ENCODE peak calls at places on chromosomes 3 and 15, in eight cellular contexts. F, Y, D, C, I, S, X and W are unnamed samples.

GRCh38 chr15:48046813-48047483 is 73.8 kb upstream of the SLC24A5 start:
- DNase-seq in F (peak; percentile 18), Y (no peak), D (no peak), C (no peak), I (no peak), S (no peak), X (no peak), W (no peak)

GRCh38 chr3:138470687-138471086 is 36.3 kb downstream of the ESYT3 start:
- DNase-seq in F (no peak), Y (no peak), D (no peak), C (no peak), I (no peak), S (no peak), X (no peak), W (no peak)

GRCh38 chr3:37967252-37967881 is 23.2 kb upstream of the VILL start:
- DNase-seq in F (peak; percentile 38), Y (peak; percentile 69), D (peak; percentile 83), C (peak; percentile 82), I (peak; percentile 78), S (peak; percentile 55), X (peak; percentile 63), W (peak; percentile 42)

GRCh38 chr15:57485869-57486268 is 105.8 kb upstream of the MYZAP start:
- DNase-seq in F (no peak), Y (no peak), D (peak; percentile 72), C (peak; percentile 95), I (no peak), S (no peak), X (no peak), W (no peak)

GRCh38 chr15:31474059-31474868 is 147.6 kb downstream of the KLF13 start:
- DNase-seq in F (no peak), Y (no peak), D (no peak), C (no peak), I (no peak), S (no peak), X (no peak), W (no peak)

GRCh38 chr3:46282696-46283095 is 40.4 kb downstream of the CCR3 start:
- DNase-seq in F (no peak), Y (no peak), D (no peak), C (no peak), I (no peak), S (no peak), X (no peak), W (no peak)

GRCh38 chr3:135117977-135118376 is 322.9 kb downstream of the EPHB1 start:
- DNase-seq in F (no peak), Y (no peak), D (no peak), C (no peak), I (no peak), S (no peak), X (no peak), W (no peak)

GRCh38 chr15:60614862-60615771 is 136.2 kb upstream of the ICE2 start:
- DNase-seq in F (no peak), Y (no peak), D (no peak), C (no peak), I (peak; percentile 85), S (no peak), X (no peak), W (no peak)

GRCh38 chr15:82552861-82553260 is 12.6 kb upstream of the RPS17 start:
- DNase-seq in F (no peak), Y (no peak), D (no peak), C (no peak), I (no peak), S (no peak), X (no peak), W (no peak)

GRCh38 chr3:120461416-120461815 is 10.6 kb upstream of the FSTL1 start:
- DNase-seq in F (no peak), Y (no peak), D (no peak), C (no peak), I (no peak), S (no peak), X (no peak), W (no peak)

GRCh38 chr3:37999836-38000235 is 9.2 kb downstream of the VILL start:
- DNase-seq in F (no peak), Y (peak; percentile 19), D (no peak), C (no peak), I (no peak), S (no peak), X (no peak), W (no peak)

GRCh38 chr3:125386811-125387210 is 11.7 kb upstream of the ZNF148 start:
- DNase-seq in F (no peak), Y (no peak), D (peak; percentile 89), C (no peak), I (no peak), S (no peak), X (no peak), W (no peak)

GRCh38 chr15:70474682-70475438 is 288.5 kb downstream of the UACA start:
- DNase-seq in F (no peak), Y (no peak), D (peak; percentile 95), C (peak; percentile 90), I (no peak), S (peak; percentile 64), X (peak; percentile 36), W (no peak)

GRCh38 chr3:107969994-107970896 is 120.6 kb downstream of the CD47 start:
- DNase-seq in F (no peak), Y (no peak), D (peak; percentile 92), C (no peak), I (no peak), S (no peak), X (no peak), W (no peak)

GRCh38 chr3:34275811-34276210 is 477.4 kb downstream of the PDCD6IP start:
- DNase-seq in F (no peak), Y (no peak), D (no peak), C (no peak), I (no peak), S (no peak), X (no peak), W (no peak)

GRCh38 chr3:42226470-42227425 is 39.2 kb downstream of the CCK start:
- DNase-seq in F (no peak), Y (no peak), D (no peak), C (no peak), I (peak; percentile 48), S (no peak), X (no peak), W (no peak)

GRCh38 chr3:158794936-158795518 is 6.8 kb upstream of the MFSD1 start:
- DNase-seq in F (no peak), Y (no peak), D (peak; percentile 63), C (peak; percentile 39), I (peak; percentile 66), S (no peak), X (no peak), W (no peak)

GRCh38 chr3:100776736-100777135 is 67.4 kb downstream of the TFG start:
- DNase-seq in F (no peak), Y (no peak), D (no peak), C (no peak), I (peak; percentile 9), S (no peak), X (no peak), W (peak; percentile 17)

GRCh38 chr15:35986072-35986666 is 440.2 kb upstream of the DPH6 start:
- DNase-seq in F (no peak), Y (no peak), D (peak; percentile 57), C (no peak), I (no peak), S (no peak), X (peak; percentile 76), W (no peak)

GRCh38 chr3:33184863-33185262 is 33.7 kb downstream of the SUSD5 start:
- DNase-seq in F (no peak), Y (no peak), D (no peak), C (no peak), I (no peak), S (no peak), X (no peak), W (no peak)

GRCh38 chr3:43707998-43708397 is 17.3 kb downstream of the ABHD5 start:
- DNase-seq in F (no peak), Y (no peak), D (peak; percentile 86), C (peak; percentile 33), I (no peak), S (no peak), X (no peak), W (no peak)

GRCh38 chr3:14542656-14543055 is 2.5 kb upstream of the GRIP2 start:
- DNase-seq in F (no peak), Y (no peak), D (no peak), C (no peak), I (no peak), S (no peak), X (no peak), W (no peak)

DNA sequence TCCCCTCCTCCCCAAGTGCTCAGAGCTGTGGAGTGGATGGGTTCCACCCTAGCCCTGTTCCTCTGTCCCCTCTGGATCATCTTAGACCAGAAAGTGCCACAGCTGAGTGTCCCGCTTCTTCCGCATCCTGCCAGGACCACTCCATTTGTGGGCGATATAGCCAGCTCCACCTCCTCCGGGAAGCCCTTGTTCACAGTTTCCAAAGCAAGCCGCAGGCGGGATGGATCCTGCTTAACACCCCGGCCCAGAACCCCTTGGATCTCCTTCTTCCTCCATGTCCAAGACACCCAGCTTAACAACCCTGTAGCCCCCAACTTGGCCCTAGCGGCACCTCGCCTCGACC is 490 bp upstream of the ALAS1 start:
- DNase-seq in F (no peak), Y (no peak), D (no peak), C (no peak), I (no peak), S (no peak), X (no peak), W (no peak)
- H3K4me1 ChIP-seq in F (peaks cover 9% of the 10 kb centered on the region), Y (peaks cover 19% of the 10 kb centered on the region), D (peaks cover 6% of the 10 kb centered on the region), C (peaks cover 31% of the 10 kb centered on the region), I (peaks cover 31% of the 10 kb centered on the region), S (no peaks in the 10 kb centered on the region), X (peaks cover 82% of the 10 kb centered on the region), W (peaks cover 8% of the 10 kb centered on the region)

DNA sequence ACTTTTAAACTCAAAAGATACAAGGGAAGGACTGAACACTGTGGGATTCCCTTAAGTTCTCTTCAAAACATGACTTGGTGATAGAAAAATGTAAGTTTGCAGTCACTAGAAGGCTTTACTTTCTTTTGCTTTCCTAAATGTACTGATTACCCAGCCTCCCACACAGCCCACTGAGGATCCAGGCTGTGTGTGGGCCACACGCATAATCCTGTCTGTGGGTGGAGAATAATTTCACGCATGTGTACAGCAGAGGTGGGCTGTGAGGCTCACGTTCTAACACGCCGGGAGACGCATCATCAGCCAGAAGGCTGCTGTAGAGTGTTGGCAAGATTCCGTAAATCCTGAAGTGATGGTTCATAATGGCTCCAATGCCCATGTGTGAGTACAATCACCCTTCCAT is 165.5 kb downstream of the CLSTN2 start:
- DNase-seq in F (no peak), Y (no peak), D (no peak), C (no peak), I (no peak), S (no peak), X (no peak), W (no peak)
- H3K4me1 ChIP-seq in F (no peaks in the 10 kb centered on the region), Y (no peaks in the 10 kb centered on the region), D (no peaks in the 10 kb centered on the region), C (no peaks in the 10 kb centered on the region), I (no peaks in the 10 kb centered on the region), S (no peaks in the 10 kb centered on the region), X (no peaks in the 10 kb centered on the region), W (no peaks in the 10 kb centered on the region)

DNA sequence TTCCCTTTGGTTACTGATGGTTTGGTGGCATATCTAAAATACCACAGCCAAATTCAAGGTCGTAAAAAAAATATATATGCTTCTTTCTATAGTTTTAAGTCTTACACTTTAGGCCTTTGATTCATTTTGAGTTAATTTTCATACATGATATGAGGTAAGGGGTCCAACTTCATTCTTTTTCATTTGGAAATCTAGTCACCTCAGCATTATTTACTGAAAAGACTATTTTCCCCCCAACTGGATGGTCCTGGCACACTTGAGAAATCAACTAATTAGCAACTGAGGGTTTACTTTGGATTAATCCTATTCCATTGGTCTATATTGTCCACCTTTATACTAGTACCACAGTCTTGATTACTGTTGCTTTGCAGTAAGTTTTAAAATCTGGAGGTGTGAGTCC is 26.2 kb downstream of the RHOA start:
- DNase-seq in F (no peak), Y (no peak), D (no peak), C (no peak), I (no peak), S (no peak), X (no peak), W (no peak)
- H3K4me1 ChIP-seq in F (no peaks in the 10 kb centered on the region), Y (peaks cover 7% of the 10 kb centered on the region), D (peaks cover 6% of the 10 kb centered on the region), C (peaks cover 10% of the 10 kb centered on the region), I (peaks cover 15% of the 10 kb centered on the region), S (no peaks in the 10 kb centered on the region), X (peaks cover 83% of the 10 kb centered on the region), W (peaks cover 10% of the 10 kb centered on the region)

GRCh38 chr3:61725851-61726333 is 164.5 kb downstream of the PTPRG start:
- DNase-seq in F (no peak), Y (no peak), D (peak; percentile 71), C (no peak), I (no peak), S (no peak), X (no peak), W (no peak)
- H3K4me1 ChIP-seq in F (peaks cover 8% of the 10 kb centered on the region), Y (peaks cover 9% of the 10 kb centered on the region), D (peaks cover 18% of the 10 kb centered on the region), C (no peaks in the 10 kb centered on the region), I (no peaks in the 10 kb centered on the region), S (no peaks in the 10 kb centered on the region), X (peaks cover 73% of the 10 kb centered on the region), W (peaks cover 13% of the 10 kb centered on the region)